ENCODE peak calls at places on chromosome 13, in ten cellular contexts. H, N, C, F, X, A, K, E, O and R are unnamed samples.

GRCh38 chr13:27977476-27978300 is 8.6 kb upstream of the CDX2 start:
- DNase-seq in C (no peak), K (no peak), A (peak), X (no peak), N (no peak), E (no peak), H (no peak), F (no peak), O (peak), R (no peak)

GRCh38 chr13:39956036-39956435 is 300.6 kb downstream of the COG6 start:
- DNase-seq in F (no peak), X (no peak), N (no peak), A (peak), E (no peak), C (no peak), K (no peak), O (no peak), H (no peak), R (peak)

GRCh38 chr13:101417043-101417406 is 717 bp upstream of the NALCN start:
- DNase-seq in C (peak), H (peak), A (peak), F (no peak), N (no peak), X (no peak), K (no peak), E (peak), O (no peak), R (no peak)

GRCh38 chr13:27341616-27342015 is 71.0 kb downstream of the RASL11A start:
- DNase-seq in X (no peak), F (no peak), E (no peak), C (no peak), K (no peak), O (no peak), H (no peak), A (no peak), N (no peak), R (no peak)

GRCh38 chr13:100636441-100636840 is 38.2 kb downstream of the TMTC4 start:
- DNase-seq in C (no peak), N (no peak), O (no peak), H (no peak), F (no peak), A (no peak), K (no peak), X (no peak), E (no peak), R (no peak)

GRCh38 chr13:26978081-26978860 is 193.3 kb downstream of the USP12 start:
- DNase-seq in A (no peak), F (no peak), E (no peak), X (no peak), N (no peak), O (peak), C (no peak), H (no peak), K (no peak), R (no peak)

GRCh38 chr13:44313674-44314073 is 60.0 kb upstream of the SERP2 start:
- DNase-seq in K (no peak), O (no peak), F (no peak), N (no peak), X (no peak), C (no peak), E (peak), A (peak), H (peak), R (no peak)

GRCh38 chr13:49240017-49240416 is 7.7 kb upstream of the CDADC1 start:
- DNase-seq in O (no peak), E (peak), K (no peak), X (no peak), F (no peak), A (peak), C (no peak), N (no peak), H (peak), R (peak)

GRCh38 chr13:37598572-37598971 is at the start of gene POSTN:
- DNase-seq in C (no peak), A (no peak), H (peak), K (no peak), N (no peak), X (no peak), E (no peak), F (no peak), O (no peak), R (no peak)

GRCh38 chr13:23488442-23488841 is 54.9 kb upstream of the SACS start:
- DNase-seq in F (no peak), C (peak), X (no peak), A (peak), N (no peak), E (no peak), H (peak), K (no peak), O (no peak), R (no peak)

GRCh38 chr13:112874751-112875300 is 94.2 kb upstream of the MCF2L start:
- DNase-seq in N (peak), F (no peak), A (no peak), C (no peak), E (no peak), K (no peak), H (no peak), X (no peak), O (no peak), R (no peak)
- TF ChIP-seq CTCF in N (no peak), F (no peak), A (no peak), C (no peak), E (peak), K (no peak), H (no peak), X (no peak), O (no peak), R (no peak)

GRCh38 chr13:74907788-74908187 is 574.2 kb downstream of the TBC1D4 start:
- DNase-seq in A (no peak), O (no peak), K (no peak), N (no peak), C (no peak), H (no peak), E (no peak), F (no peak), X (no peak), R (no peak)
- TF ChIP-seq CTCF in A (no peak), O (no peak), K (no peak), N (no peak), C (no peak), H (no peak), E (no peak), F (no peak), X (no peak), R (no peak)

GRCh38 chr13:33876716-33877394 is 58.9 kb downstream of the RFC3 start:
- DNase-seq in O (no peak), A (no peak), H (no peak), C (no peak), F (no peak), E (no peak), N (no peak), X (no peak), K (no peak), R (no peak)

GRCh38 chr13:33874871-33875270 is 56.9 kb downstream of the RFC3 start:
- DNase-seq in K (no peak), A (no peak), H (no peak), N (no peak), E (no peak), O (no peak), F (no peak), X (no peak), C (no peak), R (no peak)

GRCh38 chr13:33873251-33873908 is 55.4 kb downstream of the RFC3 start:
- DNase-seq in O (no peak), N (no peak), H (no peak), F (no peak), E (no peak), C (no peak), X (no peak), A (no peak), K (no peak), R (no peak)

GRCh38 chr13:33879044-33879596 is 61.2 kb downstream of the RFC3 start:
- DNase-seq in N (no peak), E (no peak), O (no peak), F (no peak), X (no peak), A (no peak), C (no peak), K (no peak), H (no peak), R (no peak)

GRCh38 chr13:33875658-33876401 is 57.9 kb downstream of the RFC3 start:
- DNase-seq in F (no peak), N (no peak), E (no peak), K (no peak), X (no peak), H (no peak), A (no peak), C (no peak), O (no peak), R (no peak)
- TF ChIP-seq CTCF in F (no peak), N (no peak), E (no peak), K (no peak), X (no peak), H (no peak), A (no peak), C (no peak), O (no peak), R (no peak)

GRCh38 chr13:66994498-66995365 is 235.4 kb downstream of the PCDH9 start:
- DNase-seq in H (no peak), F (no peak), N (no peak), K (no peak), O (no peak), E (no peak), X (no peak), C (no peak), A (no peak), R (no peak)

GRCh38 chr13:66992683-66993082 is 237.5 kb downstream of the PCDH9 start:
- DNase-seq in H (no peak), F (no peak), C (no peak), O (no peak), K (no peak), N (no peak), E (no peak), X (no peak), A (no peak), R (no peak)

GRCh38 chr13:66992183-66992582 is 238.0 kb downstream of the PCDH9 start:
- DNase-seq in X (no peak), K (no peak), C (no peak), E (no peak), F (no peak), A (peak), O (no peak), H (peak), N (no peak), R (no peak)

GRCh38 chr13:66995366-66995663 is 234.8 kb downstream of the PCDH9 start:
- DNase-seq in K (no peak), N (no peak), O (no peak), X (no peak), E (no peak), C (no peak), F (no peak), H (no peak), A (no peak), R (no peak)

GRCh38 chr13:66994097-66994496 is 236.0 kb downstream of the PCDH9 start:
- DNase-seq in O (peak), H (peak), F (no peak), E (peak), N (peak), X (peak), K (peak), A (peak), C (peak), R (peak)
- TF ChIP-seq CTCF in O (no peak), H (peak), F (no peak), E (peak), N (peak), X (peak), K (peak), A (peak), C (peak), R (no peak)

DNA sequence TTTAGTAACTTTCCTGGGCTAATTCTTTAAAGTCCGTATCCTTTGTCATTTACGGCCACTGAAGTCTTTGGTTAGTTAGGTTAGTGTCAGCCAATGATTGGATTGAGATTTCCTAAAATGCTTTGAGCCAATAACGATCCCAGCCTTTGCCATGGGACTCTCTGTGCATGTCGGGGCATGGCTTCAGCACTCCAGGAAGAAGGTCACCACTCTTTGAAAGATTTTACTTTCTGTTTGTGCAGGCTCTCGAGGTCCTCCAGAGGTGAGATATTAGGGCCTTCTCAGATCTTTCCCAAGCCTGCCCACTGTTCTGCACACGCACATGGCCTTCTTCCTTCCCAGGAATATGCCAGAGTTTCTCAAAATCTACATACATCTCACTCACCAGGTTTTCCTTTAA is 153.7 kb upstream of the ARGLU1 start:
- DNase-seq in E (no peak), H (no peak), C (no peak), A (no peak), K (no peak), F (no peak), N (no peak), O (no peak), X (no peak), R (no peak)
- TF ChIP-seq CTCF in E (no peak), H (no peak), C (no peak), A (no peak), K (no peak), F (no peak), N (no peak), O (no peak), X (no peak), R (no peak)

DNA sequence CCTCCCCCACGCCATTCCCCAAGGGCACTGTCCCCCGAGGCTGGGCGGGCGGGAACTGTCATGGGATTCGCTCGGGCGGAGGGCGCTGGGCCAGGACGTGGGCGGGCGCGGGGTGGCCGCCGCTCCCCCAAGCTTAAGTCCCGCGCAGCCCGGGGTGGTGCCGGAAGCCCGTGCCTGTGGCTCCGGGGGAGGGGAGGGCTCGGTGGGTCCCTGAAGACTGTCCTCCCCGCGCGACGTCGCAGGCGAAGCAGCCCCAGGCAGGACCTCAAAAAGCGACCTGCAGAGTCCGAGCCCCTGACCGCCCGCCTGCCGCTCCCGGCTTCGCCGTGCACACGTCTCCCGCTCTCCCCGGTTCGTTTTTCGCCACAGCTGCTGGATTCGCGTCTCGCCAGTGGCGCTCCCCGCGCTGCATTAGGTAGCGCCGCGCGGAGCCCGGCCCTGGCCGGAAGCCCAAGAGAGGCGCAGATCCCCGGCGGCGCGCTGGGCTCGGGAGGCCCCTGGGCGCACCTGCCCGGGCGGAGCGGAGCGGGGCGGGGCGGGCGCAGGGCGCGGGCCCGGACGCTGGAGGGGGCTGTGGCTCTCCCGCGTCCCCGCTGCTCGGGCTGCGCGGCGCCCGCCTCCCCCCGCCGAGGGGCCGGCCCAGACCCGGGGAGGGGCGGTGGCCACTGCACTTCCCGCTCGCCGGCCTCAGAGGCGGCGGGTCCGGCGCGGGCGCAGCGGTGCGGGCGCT is at the start of gene FARP1:
- DNase-seq in O (peak), F (no peak), A (peak), N (peak), H (peak), X (no peak), C (peak), E (peak), K (peak), R (peak)
- TF ChIP-seq CTCF in O (no peak), F (no peak), A (no peak), N (peak), H (peak), X (no peak), C (no peak), E (peak), K (peak), R (peak)

GRCh38 chr13:20024706-20025105 is 66.2 kb downstream of the ZMYM2 start:
- DNase-seq in O (no peak), A (no peak), C (no peak), E (no peak), H (no peak), K (no peak), N (no peak), F (no peak), X (no peak), R (no peak)
- TF ChIP-seq CTCF in O (no peak), A (no peak), C (no peak), E (no peak), H (no peak), K (no peak), N (no peak), F (no peak), X (no peak), R (no peak)

DNA sequence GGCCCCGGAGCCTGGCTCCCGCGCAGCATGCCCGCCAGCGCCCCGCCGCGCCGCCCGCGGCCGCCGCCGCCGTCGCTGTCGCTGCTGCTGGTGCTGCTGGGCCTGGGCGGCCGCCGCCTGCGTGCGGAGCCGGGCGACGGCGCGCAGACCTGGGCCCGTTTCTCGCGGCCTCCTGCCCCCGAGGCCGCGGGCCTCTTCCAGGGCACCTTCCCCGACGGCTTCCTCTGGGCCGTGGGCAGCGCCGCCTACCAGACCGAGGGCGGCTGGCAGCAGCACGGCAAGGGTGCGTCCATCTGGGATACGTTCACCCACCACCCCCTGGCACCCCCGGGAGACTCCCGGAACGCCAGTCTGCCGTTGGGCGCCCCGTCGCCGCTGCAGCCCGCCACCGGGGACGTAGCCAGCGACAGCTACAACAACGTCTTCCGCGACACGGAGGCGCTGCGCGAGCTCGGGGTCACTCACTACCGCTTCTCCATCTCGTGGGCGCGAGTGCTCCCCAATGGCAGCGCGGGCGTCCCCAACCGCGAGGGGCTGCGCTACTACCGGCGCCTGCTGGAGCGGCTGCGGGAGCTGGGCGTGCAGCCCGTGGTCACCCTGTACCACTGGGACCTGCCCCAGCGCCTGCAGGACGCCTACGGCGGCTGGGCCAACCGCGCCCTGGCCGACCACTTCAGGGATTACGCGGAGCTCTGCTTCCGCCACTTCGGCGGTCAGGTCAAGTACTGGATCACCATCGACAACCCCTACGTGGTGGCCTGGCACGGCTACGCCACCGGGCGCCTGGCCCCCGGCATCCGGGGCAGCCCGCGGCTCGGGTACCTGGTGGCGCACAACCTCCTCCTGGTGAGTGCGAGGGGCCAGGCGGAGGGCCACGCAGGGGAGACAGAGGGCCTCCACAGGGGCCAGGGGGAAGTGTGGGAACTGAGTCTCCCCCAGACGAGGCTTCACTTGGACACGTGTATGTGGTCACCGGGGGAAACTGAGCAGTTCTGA is at the start of gene KL:
- DNase-seq in K (peak), F (no peak), N (peak), A (no peak), X (no peak), H (no peak), C (peak), O (peak), E (no peak), R (peak)
- TF ChIP-seq CTCF in K (no peak), F (no peak), N (peak), A (no peak), X (no peak), H (peak), C (no peak), O (no peak), E (no peak), R (no peak)